ENCODE peak calls at places on chromosomes 12 and 14, in six cellular contexts. A, N, F, G, H and L are unnamed samples.
A peak's percentile ranks its signal among the peaks of the same experiment; 100 is the strongest.

GRCh38 chr14:90720832-90721231 is 95.4 kb downstream of the TTC7B start:
- DNase-seq in F (no peak), N (no peak), G (no peak), A (no peak), H (no peak), L (no peak)

GRCh38 chr12:124397807-124398577 is 103.1 kb downstream of the RFLNA start:
- DNase-seq in A (no peak), H (no peak), N (no peak), G (peak; percentile 79), F (peak; percentile 76), L (no peak)

GRCh38 chr12:39685854-39686608 is 66.4 kb upstream of the ABCD2 start:
- DNase-seq in N (no peak), H (no peak), G (no peak), F (no peak), A (no peak), L (peak; percentile 33)

GRCh38 chr12:30016656-30017055 is 232.9 kb upstream of the TMTC1 start:
- DNase-seq in H (no peak), A (no peak), F (no peak), G (no peak), N (no peak), L (no peak)

GRCh38 chr14:51957950-51958349 is 31.4 kb upstream of the RTRAF start:
- DNase-seq in N (no peak), G (no peak), H (no peak), F (peak; percentile 88), A (no peak), L (no peak)

GRCh38 chr12:13680916-13681315 is 300.5 kb downstream of the GRIN2B start:
- DNase-seq in G (no peak), F (no peak), H (no peak), A (no peak), N (no peak), L (no peak)

GRCh38 chr14:72679106-72679505 is 214.8 kb downstream of the DPF3 start:
- DNase-seq in H (no peak), G (no peak), F (peak; percentile 46), N (no peak), A (no peak), L (no peak)

GRCh38 chr14:79496701-79497100 is 714.6 kb downstream of the DIO2 start:
- DNase-seq in G (no peak), H (no peak), F (no peak), A (no peak), N (no peak), L (no peak)

GRCh38 chr14:55194656-55195355 is 3.4 kb upstream of the DLGAP5 start:
- DNase-seq in A (no peak), F (no peak), N (no peak), H (no peak), G (no peak), L (no peak)

GRCh38 chr14:31164115-31164514 is 43.5 kb downstream of the HECTD1 start:
- DNase-seq in G (no peak), H (no peak), N (no peak), F (no peak), A (no peak), L (no peak)

GRCh38 chr14:90509403-90509802 is 112.6 kb downstream of the CALM1 start:
- DNase-seq in A (no peak), N (no peak), G (no peak), F (no peak), H (no peak), L (no peak)

GRCh38 chr12:67471810-67472209 is 176.7 kb upstream of the DYRK2 start:
- DNase-seq in F (peak; percentile 60), G (peak; percentile 21), A (no peak), H (no peak), N (no peak), L (no peak)

GRCh38 chr14:21302013-21302857 is 22.4 kb downstream of the RPGRIP1 start:
- DNase-seq in N (no peak), A (no peak), F (no peak), H (no peak), G (no peak), L (no peak)

GRCh38 chr12:47383942-47384341 is 304.2 kb upstream of the AMIGO2 start:
- DNase-seq in F (peak; percentile 65), A (no peak), H (no peak), G (no peak), N (no peak), L (no peak)

GRCh38 chr12:96878704-96879103 is 28.4 kb upstream of the NEDD1 start:
- DNase-seq in G (no peak), F (peak; percentile 85), N (no peak), A (no peak), H (no peak), L (no peak)

GRCh38 chr14:79117561-79117960 is 947.4 kb downstream of the NRXN3 start:
- DNase-seq in N (no peak), G (no peak), F (no peak), H (no peak), A (no peak), L (no peak)

GRCh38 chr12:101685121-101685520 is 12.3 kb upstream of the CHPT1 start:
- DNase-seq in N (no peak), H (no peak), F (no peak), G (no peak), A (no peak), L (no peak)

GRCh38 chr14:20679907-20680306 is 4.5 kb upstream of the RNASE4 start:
- DNase-seq in N (no peak), F (peak; percentile 24), H (no peak), G (peak; percentile 26), A (no peak), L (no peak)

GRCh38 chr14:60653388-60653690 is 4.1 kb upstream of the SIX1 start:
- DNase-seq in H (no peak), F (no peak), G (no peak), A (no peak), N (no peak), L (no peak)

GRCh38 chr12:81354327-81354932 is 276.6 kb downstream of the ACSS3 start:
- DNase-seq in N (no peak), A (no peak), F (no peak), H (no peak), G (no peak), L (no peak)
- H3K4me3 ChIP-seq in N (peak overlapping the region; percentile 32), A (no peak overlapping the region), F (no peak overlapping the region), H (no peak overlapping the region), G (no peak overlapping the region), L (no peak overlapping the region)

GRCh38 chr14:50110323-50111037 is 5.9 kb downstream of the VCPKMT start:
- DNase-seq in A (no peak), H (no peak), N (no peak), F (no peak), G (no peak), L (no peak)
- H3K36me3 ChIP-seq in A (peaks cover 14% of the 10 kb centered on the region), H (peaks cover 99% of the 10 kb centered on the region), N (peaks cover 86% of the 10 kb centered on the region), F (peaks cover 49% of the 10 kb centered on the region), G (no peaks in the 10 kb centered on the region), L (peaks cover 46% of the 10 kb centered on the region)

GRCh38 chr12:34598851-34599529 is 576.7 kb downstream of the ALG10 start:
- DNase-seq in G (no peak), A (peak; percentile 21), N (no peak), F (no peak), H (peak; percentile 27), L (no peak)

GRCh38 chr12:34595749-34596733 is 573.7 kb downstream of the ALG10 start:
- DNase-seq in N (no peak), G (peak; percentile 2), F (no peak), A (peak; percentile 25), H (peak; percentile 40), L (no peak)

GRCh38 chr12:34598352-34598827 is 576.1 kb downstream of the ALG10 start:
- DNase-seq in A (no peak), G (peak; percentile 3), N (no peak), H (peak; percentile 35), F (no peak), L (no peak)

GRCh38 chr12:34599530-34600513 is 577.5 kb downstream of the ALG10 start:
- DNase-seq in G (peak; percentile 7), F (no peak), N (no peak), A (peak; percentile 25), H (peak; percentile 20), L (no peak)

DNA sequence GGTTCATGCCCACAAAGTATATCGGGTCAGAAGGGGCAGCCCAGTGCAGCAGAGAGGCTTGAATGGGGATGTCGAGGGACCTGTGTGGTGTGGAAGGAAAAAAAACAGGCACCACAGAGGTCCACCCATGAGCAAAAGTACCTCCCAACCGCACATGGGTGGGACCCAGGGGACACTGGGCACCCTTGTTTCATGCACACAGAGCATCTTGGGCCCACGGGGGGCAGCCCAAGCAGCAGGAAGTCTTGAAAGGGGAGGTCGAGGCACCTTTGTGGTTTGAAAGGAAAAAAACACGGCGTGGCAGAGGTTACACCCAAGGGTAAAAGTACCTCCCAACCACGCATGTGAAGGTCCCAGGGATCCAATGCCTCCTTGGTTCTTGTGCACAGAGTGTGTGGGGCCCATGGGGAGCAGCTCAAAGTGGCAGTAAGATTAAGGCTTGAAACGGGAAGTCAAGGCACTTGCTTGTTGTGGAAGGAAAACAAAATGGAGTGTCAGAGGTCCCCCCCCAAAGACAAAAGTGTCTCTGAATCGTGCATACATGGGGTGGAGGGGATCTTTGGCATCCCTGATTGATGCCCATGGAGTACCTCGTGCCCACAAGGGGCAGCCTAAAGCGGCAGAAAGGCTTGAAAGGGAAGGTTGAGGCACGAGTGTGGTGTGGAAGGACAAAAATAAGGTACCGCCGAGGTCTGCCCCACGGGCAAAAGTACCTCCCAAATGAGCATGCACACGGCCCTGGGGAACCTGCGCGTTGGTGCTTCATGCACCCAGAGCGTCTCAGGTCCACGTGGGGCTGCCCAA is 575.5 kb downstream of the ALG10 start:
- DNase-seq in G (peak; percentile 4), F (no peak), N (no peak), A (peak; percentile 10), H (peak; percentile 44), L (no peak)
- H3K9me3 ChIP-seq in G (no peaks in the 10 kb centered on the region), F (no peaks in the 10 kb centered on the region), N (peaks cover 22% of the 10 kb centered on the region), A (peaks cover 100% of the 10 kb centered on the region), H (peaks cover 100% of the 10 kb centered on the region), L (no peaks in the 10 kb centered on the region)

GRCh38 chr12:89356069-89356665 is 3.9 kb upstream of the DUSP6 start:
- DNase-seq in N (no peak), F (no peak), G (no peak), H (no peak), A (no peak), L (no peak)

GRCh38 chr12:89357297-89357730 is 5.0 kb upstream of the DUSP6 start:
- DNase-seq in F (no peak), G (no peak), H (no peak), A (no peak), N (no peak), L (no peak)

GRCh38 chr12:89354630-89354931 is 2.3 kb upstream of the DUSP6 start:
- DNase-seq in F (no peak), H (no peak), N (no peak), A (no peak), G (no peak), L (no peak)

GRCh38 chr12:89353823-89354629 is 1.7 kb upstream of the DUSP6 start:
- DNase-seq in H (peak; percentile 96), N (peak; percentile 48), A (peak; percentile 93), F (peak; percentile 74), G (peak; percentile 62), L (peak; percentile 63)

DNA sequence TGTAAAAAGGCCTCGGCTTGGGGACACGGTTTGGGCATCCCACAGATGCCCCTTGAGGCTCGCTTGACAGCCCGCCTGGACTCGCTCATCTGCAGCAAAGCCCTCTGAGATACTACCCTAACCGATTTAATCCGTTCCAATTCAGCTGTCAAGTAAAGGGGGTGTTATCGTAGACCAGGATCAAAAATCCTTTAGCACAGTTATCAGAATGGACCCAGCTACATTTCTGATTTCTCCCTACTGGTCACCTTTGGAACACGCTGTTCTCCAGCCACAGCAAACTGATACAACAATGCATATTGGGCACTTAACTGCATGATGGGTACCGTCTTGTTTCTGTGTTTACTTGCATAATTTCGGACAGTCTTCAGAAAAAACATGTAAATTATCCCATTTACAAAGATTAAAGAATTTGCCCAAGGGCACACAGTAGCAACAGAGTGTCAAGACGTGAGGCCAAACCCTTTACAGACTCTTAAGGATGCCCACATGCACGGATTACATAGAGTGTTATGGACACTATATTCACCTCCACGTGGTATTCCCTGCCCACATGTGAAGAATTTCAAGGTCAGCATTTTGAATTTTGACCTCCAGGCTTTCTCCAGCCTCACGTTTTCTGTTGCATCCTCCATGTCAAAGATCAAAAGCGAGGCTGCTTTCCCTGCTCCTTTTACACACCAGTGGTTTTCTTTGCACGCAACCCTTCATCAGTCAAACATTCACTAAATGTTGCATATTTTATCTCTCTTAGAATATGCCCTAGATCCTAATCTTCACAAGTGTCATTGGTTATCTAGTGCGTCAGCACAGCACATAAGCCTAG is 3.2 kb upstream of the DUSP6 start:
- DNase-seq in G (no peak), H (no peak), N (no peak), F (no peak), A (no peak), L (no peak)
- H3K4me3 ChIP-seq in G (no peak overlapping the region), H (no peak overlapping the region), N (no peak overlapping the region), F (peak overlapping the region; percentile 38), A (no peak overlapping the region), L (no peak overlapping the region)